ENCODE peak calls at places on chromosomes 12 and 14, in nine cellular contexts. P, W, V, J, K, X, O, U and R are unnamed samples.

GRCh38 chr12:57086951-57087688 is 1.8 kb upstream of the NAB2 start:
- DNase-seq in P (peak), W (peak), V (peak), J (peak), K (peak), X (peak), O (peak), U (peak), R (no peak)

GRCh38 chr12:65926119-65927004 is 102.1 kb downstream of the HMGA2 start:
- DNase-seq in P (peak), W (no peak), V (no peak), J (no peak), K (no peak), X (no peak), O (no peak), U (no peak), R (no peak)

GRCh38 chr12:112066566-112066965 is 42.0 kb downstream of the NAA25 start:
- DNase-seq in P (no peak), W (no peak), V (no peak), J (no peak), K (no peak), X (no peak), O (no peak), U (no peak), R (no peak)

GRCh38 chr14:64841121-64841611 is 38.5 kb downstream of the SPTB start:
- DNase-seq in P (peak), W (no peak), V (peak), J (peak), K (peak), X (peak), O (no peak), U (peak), R (peak)

GRCh38 chr14:61934385-61934784 is 172.2 kb downstream of the SNAPC1 start:
- DNase-seq in P (no peak), W (no peak), V (no peak), J (no peak), K (no peak), X (peak), O (no peak), U (peak), R (no peak)

GRCh38 chr14:71574976-71575375 is 357.3 kb upstream of the RGS6 start:
- DNase-seq in P (peak), W (no peak), V (no peak), J (no peak), K (no peak), X (peak), O (peak), U (peak), R (no peak)

GRCh38 chr14:52267501-52268190 is at the start of gene PTGDR:
- DNase-seq in P (peak), W (no peak), V (no peak), J (peak), K (peak), X (no peak), O (peak), U (peak), R (no peak)

GRCh38 chr12:47247418-47247817 is 167.7 kb upstream of the AMIGO2 start:
- DNase-seq in P (no peak), W (peak), V (no peak), J (no peak), K (no peak), X (no peak), O (no peak), U (no peak), R (no peak)

GRCh38 chr12:109999983-110000505 is 814 bp downstream of the ANKRD13A start:
- DNase-seq in P (peak), W (peak), V (no peak), J (no peak), K (no peak), X (no peak), O (peak), U (peak), R (no peak)

GRCh38 chr14:68552597-68552996 is 240.3 kb downstream of the ZFP36L1 start:
- DNase-seq in P (no peak), W (peak), V (no peak), J (no peak), K (no peak), X (no peak), O (peak), U (peak), R (no peak)

GRCh38 chr14:68556253-68556652 is 236.6 kb downstream of the ZFP36L1 start:
- DNase-seq in P (no peak), W (no peak), V (no peak), J (no peak), K (no peak), X (no peak), O (no peak), U (no peak), R (no peak)

GRCh38 chr14:68552075-68552474 is 240.8 kb downstream of the ZFP36L1 start:
- DNase-seq in P (no peak), W (peak), V (no peak), J (no peak), K (no peak), X (no peak), O (no peak), U (no peak), R (no peak)

GRCh38 chr14:68553326-68553725 is 239.5 kb downstream of the ZFP36L1 start:
- DNase-seq in P (no peak), W (peak), V (no peak), J (no peak), K (no peak), X (no peak), O (no peak), U (no peak), R (no peak)

DNA sequence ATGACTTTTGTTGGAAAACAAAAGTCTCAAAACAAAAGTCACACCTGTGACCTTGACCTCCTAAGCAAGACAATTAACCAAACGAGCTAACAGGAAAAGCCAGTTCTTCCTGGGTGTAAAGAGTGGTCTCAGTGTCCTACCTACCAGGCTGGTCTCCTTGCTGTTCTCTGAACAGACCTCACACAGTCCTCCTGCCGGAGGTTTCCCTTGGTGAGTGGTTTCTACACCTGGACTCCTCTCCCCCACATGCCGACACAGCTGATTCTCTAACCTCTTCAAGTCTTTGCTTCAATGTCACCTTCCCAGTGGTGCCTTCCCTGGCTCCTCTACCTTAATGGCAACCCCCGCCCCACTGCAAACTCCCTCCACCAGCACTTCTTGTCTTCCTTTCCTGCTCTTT is 238.6 kb downstream of the ZFP36L1 start:
- DNase-seq in P (no peak), W (peak), V (no peak), J (no peak), K (no peak), X (no peak), O (no peak), U (no peak), R (no peak)
- H3K27ac ChIP-seq in P (no peak), W (no peak), V (no peak), J (peak), K (peak), X (no peak), O (peak), U (no peak), R (no peak)

DNA sequence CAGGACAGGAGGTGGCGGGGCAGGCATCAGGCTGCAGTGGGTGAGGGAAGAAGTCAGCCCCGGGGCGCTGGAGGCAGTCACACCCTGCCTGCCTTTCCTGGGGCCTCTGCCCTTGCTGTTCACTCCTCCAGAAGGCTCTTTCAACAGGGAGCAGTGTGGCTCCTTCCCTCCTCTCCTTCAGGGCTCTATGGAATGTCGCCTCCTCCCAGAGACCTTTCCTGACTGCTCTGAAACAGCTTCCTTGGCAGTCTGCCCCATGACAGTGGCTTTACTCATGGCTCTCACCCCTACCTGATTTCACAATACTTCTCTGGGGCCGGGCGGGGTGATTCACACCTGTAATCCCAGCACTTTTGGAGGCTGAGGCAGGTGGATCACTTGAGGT is 7.1 kb downstream of the RHOF start:
- DNase-seq in P (peak), W (peak), V (no peak), J (peak), K (peak), X (peak), O (no peak), U (peak), R (no peak)
- H3K27ac ChIP-seq in P (no peak), W (peak), V (no peak), J (peak), K (peak), X (peak), O (no peak), U (peak), R (no peak)

GRCh38 chr12:121983546-121984205 is 38.0 kb upstream of the BCL7A start:
- DNase-seq in P (no peak), W (no peak), V (no peak), J (no peak), K (no peak), X (no peak), O (no peak), U (no peak), R (no peak)

GRCh38 chr12:121980211-121980891 is 41.3 kb upstream of the BCL7A start:
- DNase-seq in P (no peak), W (no peak), V (no peak), J (no peak), K (no peak), X (no peak), O (no peak), U (no peak), R (no peak)

GRCh38 chr12:121982950-121983349 is 38.7 kb upstream of the BCL7A start:
- DNase-seq in P (no peak), W (no peak), V (no peak), J (no peak), K (no peak), X (no peak), O (no peak), U (no peak), R (no peak)

GRCh38 chr12:121980892-121981272 is 40.8 kb upstream of the BCL7A start:
- DNase-seq in P (no peak), W (no peak), V (no peak), J (no peak), K (no peak), X (no peak), O (no peak), U (no peak), R (no peak)

DNA sequence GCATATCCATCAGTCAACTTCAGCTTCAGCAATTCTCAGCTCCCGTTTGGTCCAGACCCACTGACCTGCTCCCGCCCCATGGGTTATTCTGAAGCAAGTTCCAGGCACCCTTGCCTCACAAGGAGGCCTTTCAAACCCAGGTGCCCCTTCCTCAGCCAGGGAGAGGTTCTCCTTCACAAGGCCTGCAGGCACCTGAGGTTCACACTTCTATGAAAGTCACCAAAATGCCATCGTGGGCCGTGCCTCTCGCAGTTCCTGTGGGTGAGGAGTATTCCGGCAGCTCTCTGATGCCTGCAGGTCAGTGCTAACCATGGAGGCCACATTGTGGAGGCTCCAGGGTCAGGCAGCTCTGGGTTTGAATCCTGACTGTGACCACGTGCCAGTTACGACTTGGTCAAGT is 40.2 kb upstream of the BCL7A start:
- DNase-seq in P (no peak), W (no peak), V (no peak), J (no peak), K (no peak), X (no peak), O (no peak), U (no peak), R (no peak)
- H3K27ac ChIP-seq in P (no peak), W (no peak), V (no peak), J (no peak), K (no peak), X (no peak), O (no peak), U (no peak), R (no peak)

GRCh38 chr12:4956054-4956453 is 46.3 kb downstream of the KCNA1 start:
- DNase-seq in P (peak), W (no peak), V (no peak), J (no peak), K (no peak), X (no peak), O (no peak), U (peak), R (no peak)
- H3K27ac ChIP-seq in P (no peak), W (no peak), V (no peak), J (no peak), K (no peak), X (no peak), O (no peak), U (peak), R (no peak)

GRCh38 chr14:59252772-59253500 is 64.5 kb downstream of the DAAM1 start:
- DNase-seq in P (no peak), W (no peak), V (no peak), J (no peak), K (no peak), X (no peak), O (no peak), U (no peak), R (no peak)

GRCh38 chr14:59254146-59254910 is 65.9 kb downstream of the DAAM1 start:
- DNase-seq in P (peak), W (peak), V (no peak), J (peak), K (peak), X (peak), O (peak), U (peak), R (no peak)

GRCh38 chr14:59251811-59252771 is 63.6 kb downstream of the DAAM1 start:
- DNase-seq in P (peak), W (no peak), V (no peak), J (no peak), K (no peak), X (no peak), O (no peak), U (peak), R (no peak)

GRCh38 chr14:59254911-59255545 is 66.6 kb downstream of the DAAM1 start:
- DNase-seq in P (no peak), W (no peak), V (no peak), J (peak), K (no peak), X (no peak), O (peak), U (peak), R (no peak)

DNA sequence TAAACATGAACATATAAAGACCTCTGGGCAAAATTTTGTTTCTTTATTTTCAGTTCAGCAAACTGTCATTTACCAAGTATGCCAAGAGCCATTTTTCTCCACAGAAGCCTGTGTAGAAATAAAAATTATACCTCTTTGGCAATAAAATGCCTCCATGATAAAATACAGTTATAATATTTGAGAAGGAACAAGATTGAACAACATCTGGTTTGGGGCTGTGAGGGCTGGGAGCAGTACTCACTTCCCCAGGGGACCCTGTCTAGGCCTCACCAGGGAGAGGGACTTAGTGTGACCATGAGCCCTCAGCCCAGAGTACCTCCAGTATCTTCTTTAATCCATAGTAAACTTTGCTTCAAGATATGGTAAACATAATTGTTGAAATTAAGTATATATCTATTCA is 65.1 kb downstream of the DAAM1 start:
- DNase-seq in P (no peak), W (no peak), V (no peak), J (no peak), K (no peak), X (no peak), O (no peak), U (no peak), R (no peak)
- H3K27ac ChIP-seq in P (no peak), W (peak), V (no peak), J (peak), K (no peak), X (no peak), O (peak), U (no peak), R (no peak)

GRCh38 chr12:55934773-55935172 is 3.8 kb downstream of the DGKA start:
- DNase-seq in P (no peak), W (no peak), V (no peak), J (no peak), K (no peak), X (no peak), O (no peak), U (no peak), R (no peak)
- H3K27ac ChIP-seq in P (no peak), W (no peak), V (no peak), J (no peak), K (no peak), X (no peak), O (no peak), U (no peak), R (no peak)

GRCh38 chr14:68542346-68542745 is 250.5 kb downstream of the ZFP36L1 start:
- DNase-seq in P (no peak), W (no peak), V (no peak), J (no peak), K (no peak), X (no peak), O (no peak), U (no peak), R (no peak)

GRCh38 chr14:68543516-68543915 is 249.4 kb downstream of the ZFP36L1 start:
- DNase-seq in P (no peak), W (peak), V (no peak), J (no peak), K (no peak), X (no peak), O (no peak), U (no peak), R (no peak)

GRCh38 chr14:68539311-68539737 is 253.5 kb downstream of the ZFP36L1 start:
- DNase-seq in P (no peak), W (no peak), V (no peak), J (peak), K (peak), X (no peak), O (peak), U (no peak), R (no peak)

GRCh38 chr14:68539839-68540238 is 253.0 kb downstream of the ZFP36L1 start:
- DNase-seq in P (no peak), W (no peak), V (no peak), J (no peak), K (no peak), X (no peak), O (no peak), U (no peak), R (no peak)

DNA sequence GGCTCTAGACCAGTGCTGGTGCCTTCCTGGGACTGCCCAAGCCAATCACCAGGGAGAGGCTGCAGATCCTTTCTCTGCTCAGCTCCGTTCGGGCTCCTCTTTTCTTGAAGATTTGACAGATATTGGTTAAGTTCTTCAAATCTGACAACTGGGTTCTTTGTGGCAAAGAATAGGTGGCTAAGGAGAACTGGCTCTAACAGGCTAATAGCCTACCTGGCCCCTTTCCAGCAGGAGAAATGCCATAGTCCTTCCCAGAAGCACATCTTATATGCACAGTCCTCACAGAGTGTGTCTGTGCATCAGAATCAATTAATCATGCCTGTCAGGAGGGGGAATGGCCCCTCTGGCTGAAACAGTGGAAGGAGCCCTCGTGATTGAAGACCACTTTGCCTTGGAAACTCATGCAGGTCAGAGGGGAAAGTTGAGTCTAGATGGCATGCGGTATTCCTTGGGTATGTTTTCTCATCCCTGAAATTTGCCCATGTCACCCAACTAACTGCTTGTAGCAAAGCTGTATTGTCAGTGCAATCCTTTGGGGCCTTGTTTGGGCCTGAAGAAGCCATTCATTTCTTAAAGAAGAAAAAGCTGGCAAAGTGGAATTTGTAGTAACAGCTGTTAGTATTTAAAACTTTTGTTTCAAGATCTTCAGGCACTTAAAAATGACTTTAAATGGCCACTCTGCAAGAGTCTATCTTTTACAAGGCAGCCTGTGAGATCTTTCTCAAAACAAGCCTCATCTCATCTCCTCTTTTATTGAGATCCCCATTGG is 251.6 kb downstream of the ZFP36L1 start:
- DNase-seq in P (no peak), W (no peak), V (no peak), J (no peak), K (no peak), X (no peak), O (no peak), U (no peak), R (no peak)
- H3K27ac ChIP-seq in P (no peak), W (no peak), V (no peak), J (no peak), K (no peak), X (no peak), O (no peak), U (no peak), R (no peak)

GRCh38 chr12:1531654-1532366 is 62.6 kb downstream of the FBXL14 start:
- DNase-seq in P (no peak), W (no peak), V (no peak), J (no peak), K (no peak), X (no peak), O (no peak), U (no peak), R (no peak)

GRCh38 chr12:1530592-1531159 is 63.7 kb downstream of the FBXL14 start:
- DNase-seq in P (no peak), W (no peak), V (peak), J (no peak), K (no peak), X (no peak), O (no peak), U (no peak), R (no peak)

GRCh38 chr12:1532367-1532752 is 62.0 kb downstream of the FBXL14 start:
- DNase-seq in P (no peak), W (no peak), V (no peak), J (no peak), K (no peak), X (no peak), O (no peak), U (no peak), R (no peak)

GRCh38 chr12:1529862-1530591 is 64.4 kb downstream of the FBXL14 start:
- DNase-seq in P (no peak), W (no peak), V (peak), J (no peak), K (no peak), X (no peak), O (no peak), U (no peak), R (no peak)

GRCh38 chr12:1531160-1531653 is 63.2 kb downstream of the FBXL14 start:
- DNase-seq in P (no peak), W (no peak), V (no peak), J (no peak), K (no peak), X (no peak), O (no peak), U (no peak), R (no peak)
- H3K27ac ChIP-seq in P (no peak), W (no peak), V (no peak), J (no peak), K (peak), X (peak), O (no peak), U (no peak), R (no peak)

DNA sequence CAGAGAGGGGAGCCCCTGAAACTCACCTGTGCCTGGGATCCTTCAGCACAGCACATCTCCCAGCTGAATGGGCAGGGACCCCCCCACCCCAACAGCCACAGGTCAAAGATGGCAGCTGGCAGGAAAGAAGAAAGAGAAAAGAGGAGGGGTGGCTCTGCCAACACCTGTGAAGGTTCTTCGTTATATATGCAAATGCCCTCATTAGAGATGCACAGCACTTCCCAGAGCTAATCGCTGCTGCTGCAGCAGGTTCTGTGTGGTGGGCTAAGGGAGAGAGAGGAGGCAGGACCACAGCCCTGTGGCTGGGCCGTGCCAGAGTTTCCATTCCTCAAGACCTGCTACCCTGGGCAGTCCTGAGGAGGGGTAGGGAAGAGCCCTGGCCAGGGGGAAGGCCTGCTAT is 28.7 kb downstream of the SMUG1 start:
- DNase-seq in P (no peak), W (no peak), V (no peak), J (no peak), K (no peak), X (no peak), O (no peak), U (no peak), R (no peak)
- H3K27ac ChIP-seq in P (no peak), W (no peak), V (no peak), J (no peak), K (no peak), X (no peak), O (no peak), U (no peak), R (no peak)